ENCODE peak calls at places on chromosomes 11 and 22, in eight cellular contexts. One of them, this sample, is unnamed.

GRCh38 chr11:93160808-93161207 is 37.0 kb downstream of the SLC36A4 start:
- DNase-seq in prostate gland: no peak
- DNase-seq in HCT116: no peak
- DNase-seq in heart right ventricle: no peak
- DNase-seq in brain microvascular endothelial cell: no peak
- DNase-seq in neural progenitor cell: no peak
- DNase-seq in tibial artery: no peak
- DNase-seq in GM23248: peak
- DNase-seq in this sample: no peak

GRCh38 chr22:23225724-23226496 is 45.6 kb downstream of the BCR start:
- DNase-seq in GM23248: peak
- DNase-seq in prostate gland: peak
- DNase-seq in heart right ventricle: peak
- DNase-seq in neural progenitor cell: no peak
- DNase-seq in brain microvascular endothelial cell: peak
- DNase-seq in tibial artery: peak
- DNase-seq in HCT116: no peak
- DNase-seq in this sample: no peak

GRCh38 chr11:110121204-110121603 is 28.0 kb downstream of the ZC3H12C start:
- DNase-seq in tibial artery: no peak
- DNase-seq in brain microvascular endothelial cell: peak
- DNase-seq in heart right ventricle: no peak
- DNase-seq in prostate gland: no peak
- DNase-seq in HCT116: no peak
- DNase-seq in neural progenitor cell: no peak
- DNase-seq in GM23248: peak
- DNase-seq in this sample: no peak

GRCh38 chr11:63939351-63939920 is 634 bp downstream of the NAA40 start:
- DNase-seq in tibial artery: no peak
- DNase-seq in GM23248: peak
- DNase-seq in brain microvascular endothelial cell: no peak
- DNase-seq in neural progenitor cell: no peak
- DNase-seq in prostate gland: no peak
- DNase-seq in heart right ventricle: no peak
- DNase-seq in HCT116: no peak
- DNase-seq in this sample: no peak

GRCh38 chr22:37533995-37534394 is 14.8 kb upstream of the CARD10 start:
- DNase-seq in HCT116: peak
- DNase-seq in GM23248: peak
- DNase-seq in neural progenitor cell: no peak
- DNase-seq in tibial artery: no peak
- DNase-seq in brain microvascular endothelial cell: peak
- DNase-seq in heart right ventricle: no peak
- DNase-seq in prostate gland: no peak
- DNase-seq in this sample: no peak

GRCh38 chr22:19382240-19382639 is 49.3 kb downstream of the HIRA start:
- DNase-seq in heart right ventricle: no peak
- DNase-seq in GM23248: no peak
- DNase-seq in neural progenitor cell: no peak
- DNase-seq in brain microvascular endothelial cell: no peak
- DNase-seq in HCT116: no peak
- DNase-seq in prostate gland: no peak
- DNase-seq in tibial artery: no peak
- DNase-seq in this sample: no peak

GRCh38 chr11:83648610-83649467 is 362.7 kb upstream of the CCDC90B start:
- DNase-seq in HCT116: no peak
- DNase-seq in prostate gland: no peak
- DNase-seq in tibial artery: no peak
- DNase-seq in neural progenitor cell: peak
- DNase-seq in heart right ventricle: no peak
- DNase-seq in brain microvascular endothelial cell: no peak
- DNase-seq in GM23248: peak
- DNase-seq in this sample: no peak

GRCh38 chr11:2566223-2567025 is 121.6 kb downstream of the KCNQ1 start:
- DNase-seq in heart right ventricle: no peak
- DNase-seq in GM23248: no peak
- DNase-seq in tibial artery: peak
- DNase-seq in HCT116: no peak
- DNase-seq in brain microvascular endothelial cell: no peak
- DNase-seq in prostate gland: no peak
- DNase-seq in neural progenitor cell: peak
- DNase-seq in this sample: no peak

GRCh38 chr11:75151346-75152047 is 590 bp downstream of the SLCO2B1 start:
- DNase-seq in neural progenitor cell: no peak
- DNase-seq in tibial artery: no peak
- DNase-seq in GM23248: no peak
- DNase-seq in prostate gland: no peak
- DNase-seq in heart right ventricle: no peak
- DNase-seq in brain microvascular endothelial cell: no peak
- DNase-seq in HCT116: no peak
- DNase-seq in this sample: no peak

GRCh38 chr11:14036495-14036894 is 74.0 kb downstream of the SPON1 start:
- DNase-seq in neural progenitor cell: no peak
- DNase-seq in GM23248: no peak
- DNase-seq in tibial artery: no peak
- DNase-seq in brain microvascular endothelial cell: no peak
- DNase-seq in HCT116: no peak
- DNase-seq in prostate gland: no peak
- DNase-seq in heart right ventricle: no peak
- DNase-seq in this sample: no peak

GRCh38 chr11:72851726-72852125 is 37.5 kb downstream of the ATG16L2 start:
- DNase-seq in prostate gland: no peak
- DNase-seq in heart right ventricle: no peak
- DNase-seq in tibial artery: no peak
- DNase-seq in GM23248: no peak
- DNase-seq in neural progenitor cell: no peak
- DNase-seq in brain microvascular endothelial cell: peak
- DNase-seq in HCT116: no peak
- DNase-seq in this sample: no peak

GRCh38 chr22:35987487-35987886 is 41.1 kb downstream of the RBFOX2 start:
- DNase-seq in HCT116: no peak
- DNase-seq in heart right ventricle: no peak
- DNase-seq in neural progenitor cell: no peak
- DNase-seq in prostate gland: no peak
- DNase-seq in tibial artery: no peak
- DNase-seq in GM23248: peak
- DNase-seq in brain microvascular endothelial cell: peak
- DNase-seq in this sample: no peak

GRCh38 chr22:23762866-23763578 is at the start of gene C22orf15:
- DNase-seq in brain microvascular endothelial cell: no peak
- DNase-seq in HCT116: no peak
- DNase-seq in neural progenitor cell: peak
- DNase-seq in prostate gland: no peak
- DNase-seq in tibial artery: no peak
- DNase-seq in heart right ventricle: no peak
- DNase-seq in GM23248: peak
- DNase-seq in this sample: no peak

GRCh38 chr11:117356126-117356761 is 28.6 kb downstream of the CEP164 start:
- DNase-seq in tibial artery: no peak
- DNase-seq in GM23248: no peak
- DNase-seq in brain microvascular endothelial cell: no peak
- DNase-seq in heart right ventricle: no peak
- DNase-seq in prostate gland: no peak
- DNase-seq in HCT116: no peak
- DNase-seq in neural progenitor cell: no peak
- DNase-seq in this sample: no peak

GRCh38 chr11:46254135-46254491 is 23.3 kb upstream of the CREB3L1 start:
- DNase-seq in tibial artery: no peak
- DNase-seq in heart right ventricle: no peak
- DNase-seq in GM23248: no peak
- DNase-seq in HCT116: no peak
- DNase-seq in neural progenitor cell: no peak
- DNase-seq in prostate gland: no peak
- DNase-seq in brain microvascular endothelial cell: no peak
- DNase-seq in this sample: no peak

GRCh38 chr11:46250071-46251052 is 27.1 kb upstream of the CREB3L1 start:
- DNase-seq in GM23248: peak
- DNase-seq in tibial artery: no peak
- DNase-seq in heart right ventricle: no peak
- DNase-seq in neural progenitor cell: no peak
- DNase-seq in HCT116: no peak
- DNase-seq in brain microvascular endothelial cell: no peak
- DNase-seq in prostate gland: no peak
- DNase-seq in this sample: no peak

GRCh38 chr11:46251954-46252353 is 25.5 kb upstream of the CREB3L1 start:
- DNase-seq in brain microvascular endothelial cell: no peak
- DNase-seq in heart right ventricle: no peak
- DNase-seq in neural progenitor cell: no peak
- DNase-seq in GM23248: no peak
- DNase-seq in prostate gland: no peak
- DNase-seq in HCT116: no peak
- DNase-seq in tibial artery: no peak
- DNase-seq in this sample: no peak

GRCh38 chr11:46253258-46254134 is 24.0 kb upstream of the CREB3L1 start:
- DNase-seq in HCT116: no peak
- DNase-seq in prostate gland: no peak
- DNase-seq in GM23248: peak
- DNase-seq in neural progenitor cell: no peak
- DNase-seq in brain microvascular endothelial cell: peak
- DNase-seq in tibial artery: no peak
- DNase-seq in heart right ventricle: no peak
- DNase-seq in this sample: no peak

GRCh38 chr11:46252373-46252914 is 25.0 kb upstream of the CREB3L1 start:
- DNase-seq in GM23248: no peak
- DNase-seq in HCT116: no peak
- DNase-seq in brain microvascular endothelial cell: no peak
- DNase-seq in heart right ventricle: no peak
- DNase-seq in neural progenitor cell: no peak
- DNase-seq in prostate gland: no peak
- DNase-seq in tibial artery: no peak
- DNase-seq in this sample: no peak
- H3K27ac ChIP-seq in GM23248: no peak
- H3K27ac ChIP-seq in HCT116: no peak
- H3K27ac ChIP-seq in brain microvascular endothelial cell: no peak
- H3K27ac ChIP-seq in heart right ventricle: no peak
- H3K27ac ChIP-seq in neural progenitor cell: no peak
- H3K27ac ChIP-seq in prostate gland: no peak
- H3K27ac ChIP-seq in tibial artery: no peak
- H3K27ac ChIP-seq in this sample: no peak

DNA sequence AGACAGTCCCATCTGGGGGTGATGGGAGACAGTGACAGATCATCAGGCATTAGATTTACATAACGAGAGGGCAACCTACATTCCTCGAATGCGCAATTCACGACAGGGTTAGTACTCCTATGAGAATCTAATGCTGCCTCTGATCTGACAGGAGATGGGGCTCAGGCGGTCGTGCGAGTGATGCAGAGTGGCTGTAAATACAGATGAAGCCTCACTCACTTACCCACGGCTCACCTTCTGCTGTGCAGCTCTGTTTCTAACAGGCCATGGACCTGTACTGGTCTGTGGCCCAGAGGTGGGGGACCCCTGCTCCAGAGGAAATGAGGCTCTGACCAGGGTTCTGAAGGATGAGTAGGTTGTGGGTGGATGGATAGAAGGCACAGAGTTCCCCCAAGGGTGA is 125.6 kb downstream of the FBXO7 start:
- DNase-seq in prostate gland: no peak
- DNase-seq in neural progenitor cell: no peak
- DNase-seq in tibial artery: no peak
- DNase-seq in brain microvascular endothelial cell: no peak
- DNase-seq in GM23248: no peak
- DNase-seq in heart right ventricle: no peak
- DNase-seq in HCT116: no peak
- DNase-seq in this sample: no peak
- H3K27ac ChIP-seq in prostate gland: no peak
- H3K27ac ChIP-seq in neural progenitor cell: no peak
- H3K27ac ChIP-seq in tibial artery: no peak
- H3K27ac ChIP-seq in brain microvascular endothelial cell: no peak
- H3K27ac ChIP-seq in GM23248: no peak
- H3K27ac ChIP-seq in heart right ventricle: no peak
- H3K27ac ChIP-seq in HCT116: no peak
- H3K27ac ChIP-seq in this sample: no peak

GRCh38 chr11:3838504-3838903 is 2.3 kb downstream of the RHOG start:
- DNase-seq in GM23248: no peak
- DNase-seq in heart right ventricle: no peak
- DNase-seq in tibial artery: no peak
- DNase-seq in HCT116: no peak
- DNase-seq in brain microvascular endothelial cell: no peak
- DNase-seq in prostate gland: no peak
- DNase-seq in neural progenitor cell: no peak
- DNase-seq in this sample: no peak

GRCh38 chr11:3841426-3842304 is 906 bp upstream of the RHOG start:
- DNase-seq in prostate gland: peak
- DNase-seq in tibial artery: peak
- DNase-seq in brain microvascular endothelial cell: peak
- DNase-seq in HCT116: peak
- DNase-seq in GM23248: peak
- DNase-seq in neural progenitor cell: peak
- DNase-seq in heart right ventricle: peak
- DNase-seq in this sample: no peak

GRCh38 chr11:3837793-3838192 is 3.0 kb downstream of the RHOG start:
- DNase-seq in brain microvascular endothelial cell: no peak
- DNase-seq in prostate gland: no peak
- DNase-seq in tibial artery: peak
- DNase-seq in HCT116: no peak
- DNase-seq in GM23248: peak
- DNase-seq in neural progenitor cell: no peak
- DNase-seq in heart right ventricle: peak
- DNase-seq in this sample: no peak

GRCh38 chr11:3840289-3840869 is 380 bp downstream of the RHOG start:
- DNase-seq in prostate gland: no peak
- DNase-seq in heart right ventricle: peak
- DNase-seq in GM23248: peak
- DNase-seq in HCT116: no peak
- DNase-seq in neural progenitor cell: peak
- DNase-seq in brain microvascular endothelial cell: no peak
- DNase-seq in tibial artery: peak
- DNase-seq in this sample: no peak

DNA sequence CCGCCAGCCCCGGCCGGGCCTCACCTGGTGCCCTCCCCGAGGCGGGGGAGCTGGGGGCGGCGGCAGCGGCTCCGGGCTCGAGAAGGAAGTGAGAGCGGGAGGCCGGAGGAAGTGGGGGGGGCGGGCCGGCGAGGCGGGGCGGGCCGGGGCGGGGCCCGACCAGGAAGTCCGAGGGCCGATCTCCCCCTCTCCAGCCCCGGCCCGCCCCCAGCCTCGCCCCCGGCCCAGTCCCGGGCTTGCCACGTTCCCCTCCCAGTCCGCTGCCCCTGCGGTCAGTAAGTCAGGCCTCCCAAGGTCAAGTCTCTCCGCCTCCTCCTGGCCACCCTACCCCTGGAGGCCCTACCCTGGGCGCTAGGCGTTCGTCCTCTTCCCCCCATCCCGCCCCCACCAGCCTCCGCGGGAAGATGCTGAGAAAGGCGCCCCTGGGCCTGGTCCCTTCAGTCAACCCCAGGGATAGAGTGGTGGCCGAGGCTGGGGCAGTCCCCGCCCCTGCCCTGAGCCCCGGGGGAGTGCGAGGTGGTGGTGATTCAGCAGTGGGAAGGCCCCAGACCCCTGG is at the start of gene RHOG:
- DNase-seq in neural progenitor cell: no peak
- DNase-seq in brain microvascular endothelial cell: no peak
- DNase-seq in prostate gland: peak
- DNase-seq in HCT116: no peak
- DNase-seq in tibial artery: peak
- DNase-seq in heart right ventricle: peak
- DNase-seq in GM23248: peak
- DNase-seq in this sample: no peak
- H3K27ac ChIP-seq in neural progenitor cell: no peak
- H3K27ac ChIP-seq in brain microvascular endothelial cell: peak
- H3K27ac ChIP-seq in prostate gland: peak
- H3K27ac ChIP-seq in HCT116: peak
- H3K27ac ChIP-seq in tibial artery: peak
- H3K27ac ChIP-seq in heart right ventricle: peak
- H3K27ac ChIP-seq in GM23248: peak
- H3K27ac ChIP-seq in this sample: peak

GRCh38 chr22:20946080-20946986 is 20.7 kb upstream of the AIFM3 start:
- DNase-seq in HCT116: no peak
- DNase-seq in prostate gland: no peak
- DNase-seq in heart right ventricle: no peak
- DNase-seq in GM23248: peak
- DNase-seq in neural progenitor cell: no peak
- DNase-seq in brain microvascular endothelial cell: peak
- DNase-seq in tibial artery: no peak
- DNase-seq in this sample: no peak
- H3K27ac ChIP-seq in HCT116: peak
- H3K27ac ChIP-seq in prostate gland: no peak
- H3K27ac ChIP-seq in heart right ventricle: peak
- H3K27ac ChIP-seq in GM23248: no peak
- H3K27ac ChIP-seq in neural progenitor cell: no peak
- H3K27ac ChIP-seq in brain microvascular endothelial cell: peak
- H3K27ac ChIP-seq in tibial artery: no peak
- H3K27ac ChIP-seq in this sample: peak

This sample was measured in keratinocyte.